ENCODE peak calls at places on chromosomes 2 and 18, in nine cellular contexts. Y is choroid plexus epithelial cell, E is mesothelial cell of epicardium, S is endodermal cell, Q is tibial nerve, M is HL-60, C is OCI-LY7, W is colonic mucosa, U is RWPE2. H is an unnamed sample.

GRCh38 chr2:168773719-168774521 is 28.5 kb upstream of the NOSTRIN start:
- DNase-seq in Y (peak; percentile 95), E (no peak), S (peak; percentile 86), Q (peak; percentile 13), M (peak; percentile 54), C (peak; percentile 49), W (peak; percentile 76), U (no peak), H (no peak)

GRCh38 chr18:12398625-12399024 is 9.1 kb upstream of the PRELID3A start:
- DNase-seq in Y (no peak), E (no peak), S (no peak), Q (no peak), M (no peak), C (no peak), W (no peak), U (no peak), H (no peak)

GRCh38 chr2:160194946-160195345 is 5.1 kb downstream of the ITGB6 start:
- DNase-seq in Y (no peak), E (no peak), S (no peak), Q (no peak), M (no peak), C (no peak), W (no peak), U (no peak), H (no peak)

GRCh38 chr2:232988444-232988843 is 24.6 kb downstream of the NGEF start:
- DNase-seq in Y (peak; percentile 95), E (no peak), S (peak; percentile 73), Q (peak; percentile 10), M (no peak), C (no peak), W (peak; percentile 85), U (peak; percentile 94), H (no peak)

GRCh38 chr2:173075781-173076556 is at the start of gene MAP3K20:
- DNase-seq in Y (peak; percentile 82), E (peak; percentile 71), S (peak; percentile 83), Q (peak; percentile 63), M (peak; percentile 81), C (peak; percentile 78), W (peak; percentile 75), U (peak; percentile 71), H (no peak)

GRCh38 chr18:27668126-27668525 is 483.0 kb upstream of the CHST9 start:
- DNase-seq in Y (no peak), E (no peak), S (no peak), Q (no peak), M (no peak), C (no peak), W (no peak), U (no peak), H (no peak)

GRCh38 chr2:43065871-43066270 is 160.5 kb downstream of the ZFP36L2 start:
- DNase-seq in Y (no peak), E (no peak), S (no peak), Q (no peak), M (no peak), C (no peak), W (no peak), U (no peak), H (no peak)

GRCh38 chr2:143300531-143300930 is 171.3 kb downstream of the ARHGAP15 start:
- DNase-seq in Y (peak; percentile 46), E (no peak), S (no peak), Q (no peak), M (no peak), C (no peak), W (no peak), U (no peak), H (no peak)

GRCh38 chr18:78675231-78675630 is 304.4 kb upstream of the SALL3 start:
- DNase-seq in Y (no peak), E (no peak), S (no peak), Q (no peak), M (no peak), C (no peak), W (no peak), U (no peak), H (no peak)

GRCh38 chr2:100285691-100286090 is 36.6 kb downstream of the LONRF2 start:
- DNase-seq in Y (peak; percentile 47), E (no peak), S (no peak), Q (no peak), M (no peak), C (no peak), W (no peak), U (no peak), H (no peak)

GRCh38 chr2:130828461-130828860 is 8.3 kb upstream of the ARHGEF4 start:
- DNase-seq in Y (no peak), E (no peak), S (peak; percentile 62), Q (no peak), M (no peak), C (no peak), W (no peak), U (peak; percentile 53), H (no peak)

GRCh38 chr2:153287109-153287801 is 191.3 kb downstream of the RPRM start:
- DNase-seq in Y (no peak), E (peak; percentile 48), S (peak; percentile 93), Q (no peak), M (no peak), C (peak; percentile 10), W (no peak), U (no peak), H (no peak)

GRCh38 chr2:85583667-85584353 is 421 bp upstream of the VAMP5 start:
- DNase-seq in Y (no peak), E (no peak), S (no peak), Q (no peak), M (no peak), C (no peak), W (no peak), U (no peak), H (no peak)

GRCh38 chr2:183927367-183928355 is 670.7 kb upstream of the ZNF804A start:
- DNase-seq in Y (peak; percentile 64), E (no peak), S (no peak), Q (peak; percentile 12), M (no peak), C (no peak), W (no peak), U (peak; percentile 23), H (no peak)

GRCh38 chr2:168211664-168212163 is 35.7 kb downstream of the STK39 start:
- DNase-seq in Y (no peak), E (no peak), S (no peak), Q (no peak), M (no peak), C (no peak), W (no peak), U (no peak), H (no peak)

GRCh38 chr2:231785413-231785812 is 832 bp upstream of the COPS7B start:
- DNase-seq in Y (no peak), E (no peak), S (no peak), Q (no peak), M (no peak), C (no peak), W (no peak), U (no peak), H (no peak)

GRCh38 chr2:193240752-193241151 is 1046.0 kb upstream of the TMEFF2 start:
- DNase-seq in Y (no peak), E (no peak), S (no peak), Q (no peak), M (no peak), C (no peak), W (no peak), U (no peak), H (peak; percentile 19)
- TF ChIP-seq CTCF in Y (peak; percentile 20), E (peak; percentile 63), S (peak; percentile 79), Q (no peak), M (no peak), C (peak; percentile 71), W (no peak), U (peak; percentile 25), H (no peak)

GRCh38 chr18:55405655-55406373 is 182.2 kb downstream of the TCF4 start:
- DNase-seq in Y (peak; percentile 98), E (peak; percentile 81), S (no peak), Q (peak; percentile 86), M (no peak), C (no peak), W (peak; percentile 47), U (peak; percentile 73), H (no peak)
- TF ChIP-seq CTCF in Y (peak; percentile 45), E (no peak), S (peak; percentile 21), Q (no peak), M (no peak), C (no peak), W (no peak), U (no peak), H (no peak)

GRCh38 chr2:23605236-23605635 is 220.3 kb downstream of the KLHL29 start:
- DNase-seq in Y (no peak), E (no peak), S (no peak), Q (no peak), M (no peak), C (no peak), W (no peak), U (no peak), H (no peak)

GRCh38 chr2:23604731-23605130 is 219.8 kb downstream of the KLHL29 start:
- DNase-seq in Y (no peak), E (no peak), S (no peak), Q (no peak), M (no peak), C (no peak), W (no peak), U (no peak), H (no peak)

GRCh38 chr2:23606196-23606595 is 221.2 kb downstream of the KLHL29 start:
- DNase-seq in Y (no peak), E (no peak), S (no peak), Q (no peak), M (no peak), C (no peak), W (no peak), U (no peak), H (no peak)

GRCh38 chr2:23607925-23608324 is 222.9 kb downstream of the KLHL29 start:
- DNase-seq in Y (no peak), E (no peak), S (no peak), Q (no peak), M (no peak), C (no peak), W (no peak), U (no peak), H (no peak)

DNA sequence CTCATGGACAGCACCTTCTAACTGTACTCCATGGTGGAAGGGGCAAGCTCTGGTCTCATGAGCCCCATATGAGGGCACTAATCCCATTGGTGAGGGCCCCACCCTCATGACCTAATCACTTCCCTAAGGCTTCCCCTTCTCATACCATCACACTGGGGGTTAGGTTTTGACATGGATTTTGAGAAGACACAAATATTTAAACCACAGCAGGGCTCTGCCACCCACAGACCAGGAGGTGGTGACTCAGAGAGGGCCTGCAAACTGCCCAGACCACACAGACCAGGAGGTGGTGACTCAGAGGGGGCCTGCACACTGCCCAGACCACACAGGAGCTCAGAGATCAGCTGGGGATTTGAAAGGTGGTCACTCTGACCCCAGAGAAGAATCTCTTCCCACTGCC is 222.0 kb downstream of the KLHL29 start:
- DNase-seq in Y (peak; percentile 52), E (no peak), S (no peak), Q (no peak), M (no peak), C (no peak), W (no peak), U (no peak), H (no peak)
- TF ChIP-seq CTCF in Y (no peak), E (no peak), S (no peak), Q (no peak), M (no peak), C (no peak), W (no peak), U (no peak), H (no peak)

DNA sequence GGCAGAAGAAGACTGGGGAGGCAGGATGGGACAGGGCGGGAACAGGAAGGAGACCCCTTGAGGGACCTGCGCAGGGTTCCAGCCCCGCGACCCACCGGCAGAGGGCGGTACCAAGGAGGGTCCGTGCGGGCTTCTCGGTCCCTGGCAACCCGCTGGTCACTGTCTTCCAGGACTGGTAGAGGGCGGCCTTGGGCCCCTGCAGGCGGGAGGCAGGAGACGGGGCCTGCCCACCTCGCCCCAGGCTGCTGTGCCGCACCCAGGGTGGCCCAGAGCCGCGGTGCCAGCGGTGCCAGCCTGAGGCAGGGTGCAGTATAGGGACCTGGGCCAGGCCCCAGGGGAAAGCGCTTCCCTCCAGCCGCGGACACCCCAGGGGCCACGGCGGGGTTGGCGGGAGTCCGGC is 34.5 kb downstream of the NEURL3 start:
- DNase-seq in Y (peak; percentile 17), E (peak; percentile 61), S (peak; percentile 97), Q (peak; percentile 19), M (no peak), C (no peak), W (peak; percentile 67), U (no peak), H (no peak)
- TF ChIP-seq CTCF in Y (peak; percentile 68), E (peak; percentile 55), S (peak; percentile 96), Q (peak; percentile 46), M (peak; percentile 5), C (peak; percentile 44), W (peak; percentile 67), U (no peak), H (peak; percentile 25)